ENCODE peak calls at places on chromosomes 4 and X, in five cellular contexts. D is stomach, E is HCT116, F is SK-N-SH, O is esophagus muscularis mucosa. G is an unnamed sample.

GRCh38 chr4:82753725-82754410 is 44.7 kb downstream of the SCD5 start:
- DNase-seq in D (no peak), E (no peak), F (no peak), O (no peak), G (no peak)

GRCh38 chr4:95165926-95166524 is 382.7 kb downstream of the UNC5C start:
- DNase-seq in D (no peak), E (peak; percentile 57), F (peak; percentile 59), O (no peak), G (no peak)

GRCh38 chrX:49988128-49988527 is 65.7 kb downstream of the CLCN5 start:
- DNase-seq in D (no peak), E (no peak), F (no peak), O (no peak), G (no peak)

GRCh38 chr4:40190880-40191815 is 5.7 kb upstream of the RHOH start:
- DNase-seq in D (no peak), E (no peak), F (no peak), O (no peak), G (no peak)

GRCh38 chrX:69182818-69183375 is 17.6 kb upstream of the PJA1 start:
- DNase-seq in D (no peak), E (no peak), F (no peak), O (no peak), G (no peak)

GRCh38 chr4:17690135-17690534 is 75.7 kb downstream of the MED28 start:
- DNase-seq in D (no peak), E (no peak), F (no peak), O (peak; percentile 78), G (no peak)

GRCh38 chr4:41095973-41096372 is 118.4 kb downstream of the APBB2 start:
- DNase-seq in D (no peak), E (no peak), F (no peak), O (no peak), G (no peak)

GRCh38 chr4:10460313-10461047 is 3.3 kb upstream of the ZNF518B start:
- DNase-seq in D (no peak), E (no peak), F (no peak), O (no peak), G (no peak)

GRCh38 chr4:118076958-118077766 is 42.9 kb downstream of the NDST3 start:
- DNase-seq in D (no peak), E (peak; percentile 32), F (peak; percentile 24), O (no peak), G (no peak)

GRCh38 chr4:156795727-156796126 is 175.9 kb downstream of the PDGFC start:
- DNase-seq in D (no peak), E (no peak), F (no peak), O (no peak), G (no peak)

GRCh38 chr4:97317691-97318090 is 825.6 kb downstream of the STPG2 start:
- DNase-seq in D (no peak), E (no peak), F (no peak), O (no peak), G (no peak)

GRCh38 chr4:35503435-35503834 is 740.9 kb downstream of the ARAP2 start:
- DNase-seq in D (no peak), E (no peak), F (no peak), O (no peak), G (no peak)

GRCh38 chrX:72308566-72309296 is 3.0 kb upstream of the CITED1 start:
- DNase-seq in D (peak; percentile 64), E (peak; percentile 34), F (peak; percentile 92), O (no peak), G (no peak)

GRCh38 chrX:97517763-97518162 is 634.1 kb downstream of the RPA4 start:
- DNase-seq in D (no peak), E (no peak), F (no peak), O (no peak), G (no peak)

GRCh38 chrX:136272325-136272724 is 21.1 kb upstream of the MAP7D3 start:
- DNase-seq in D (no peak), E (peak; percentile 7), F (no peak), O (no peak), G (no peak)

GRCh38 chrX:111854778-111855490 is 21.0 kb upstream of the TRPC5OS start:
- DNase-seq in D (no peak), E (peak; percentile 23), F (peak; percentile 4), O (no peak), G (no peak)

GRCh38 chr4:168724960-168725359 is 228.1 kb downstream of the PALLD start:
- DNase-seq in D (no peak), E (no peak), F (no peak), O (no peak), G (no peak)

GRCh38 chrX:123648028-123648810 is 84.6 kb downstream of the THOC2 start:
- DNase-seq in D (peak; percentile 61), E (no peak), F (no peak), O (no peak), G (no peak)

GRCh38 chr4:153448003-153448731 is 18.0 kb upstream of the TMEM131L start:
- DNase-seq in D (no peak), E (no peak), F (peak; percentile 39), O (no peak), G (no peak)

GRCh38 chr4:86338989-86339388 is 20.9 kb downstream of the MAPK10 start:
- DNase-seq in D (no peak), E (peak; percentile 13), F (no peak), O (no peak), G (no peak)

GRCh38 chr4:10342866-10343265 is 114.4 kb downstream of the ZNF518B start:
- DNase-seq in D (no peak), E (no peak), F (no peak), O (no peak), G (no peak)

GRCh38 chrX:136030357-136031225 is 45.4 kb downstream of the SLC9A6 start:
- DNase-seq in D (no peak), E (no peak), F (no peak), O (no peak), G (no peak)

GRCh38 chr4:3866813-3867129 is 100.6 kb downstream of the ADRA2C start:
- DNase-seq in D (no peak), E (no peak), F (no peak), O (no peak), G (no peak)

GRCh38 chr4:159271857-159272256 is 169.0 kb downstream of the RAPGEF2 start:
- DNase-seq in D (no peak), E (no peak), F (no peak), O (no peak), G (no peak)

GRCh38 chrX:20265726-20266681 is 705 bp downstream of the RPS6KA3 start:
- DNase-seq in D (no peak), E (no peak), F (peak; percentile 56), O (no peak), G (peak; percentile 8)

GRCh38 chr4:182955411-182955810 is 38.2 kb upstream of the DCTD start:
- DNase-seq in D (no peak), E (no peak), F (no peak), O (no peak), G (no peak)

GRCh38 chr4:119653990-119654389 is 25.4 kb upstream of the PDE5A start:
- DNase-seq in D (no peak), E (no peak), F (no peak), O (no peak), G (no peak)

DNA sequence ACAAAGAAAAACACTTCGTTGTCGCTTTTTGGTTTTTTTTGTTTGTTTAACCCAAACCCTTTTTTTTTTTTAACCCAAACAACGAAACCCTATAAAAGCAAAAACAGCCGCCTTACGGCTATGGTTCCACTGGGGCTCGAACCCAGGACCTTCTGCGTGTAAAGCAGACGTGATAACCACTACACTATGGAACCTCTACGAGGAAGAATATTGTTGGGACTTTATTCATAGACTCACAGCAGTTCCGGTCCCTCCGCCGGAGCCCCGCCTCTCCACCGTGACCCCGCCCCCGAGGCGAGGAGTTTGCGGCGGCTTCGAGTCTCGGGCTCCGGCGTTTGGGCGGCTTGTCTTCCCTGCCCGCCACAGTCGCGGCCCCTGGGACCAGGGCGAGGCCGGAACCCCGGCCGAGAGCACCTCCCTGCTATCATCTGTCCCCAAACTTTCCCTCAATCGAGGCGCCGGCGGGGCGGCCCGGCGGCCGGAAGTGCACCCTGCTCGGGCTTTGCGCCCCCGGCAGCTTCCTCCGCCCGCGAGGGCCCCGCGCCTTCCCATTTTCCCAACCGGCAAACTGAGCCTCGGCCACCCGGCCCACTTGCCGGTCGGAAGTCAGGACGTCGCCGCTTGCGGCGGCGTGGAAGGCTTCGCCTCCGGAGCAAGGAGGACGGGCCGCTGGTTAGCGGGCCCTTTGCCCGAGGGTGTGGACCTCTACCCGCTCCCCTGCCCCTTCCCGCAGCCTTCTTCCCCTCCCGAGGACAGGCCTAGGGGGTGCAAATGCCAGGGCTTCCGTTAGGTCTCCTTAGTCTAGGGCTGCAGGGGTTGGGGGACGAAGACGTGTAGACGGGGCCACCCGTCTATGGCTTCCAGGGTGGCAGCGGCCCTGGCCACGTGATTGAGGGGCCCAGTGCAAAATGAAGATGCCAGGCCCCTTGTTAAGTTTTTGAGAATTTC is 3.2 kb upstream of the RS1 start:
- DNase-seq in D (peak; percentile 74), E (peak; percentile 24), F (peak; percentile 96), O (peak; percentile 92), G (peak; percentile 67)
- TF ChIP-seq POLR2AphosphoS5 in D (peak; percentile 40), E (no peak), F (no peak), O (peak; percentile 73), G (no peak)

GRCh38 chr4:52714597-52715254 is 36.5 kb downstream of the ERVMER34-1 start:
- DNase-seq in D (no peak), E (no peak), F (no peak), O (no peak), G (no peak)
- TF ChIP-seq POLR2AphosphoS5 in D (no peak), E (no peak), F (no peak), O (no peak), G (peak; percentile 22)

GRCh38 chr4:107853444-107854325 is 29.0 kb downstream of the SGMS2 start:
- DNase-seq in D (no peak), E (peak; percentile 42), F (no peak), O (no peak), G (no peak)
- TF ChIP-seq POLR2AphosphoS5 in D (no peak), E (no peak), F (no peak), O (no peak), G (no peak)

GRCh38 chr4:163949976-163950601 is 455.6 kb downstream of the TMA16 start:
- DNase-seq in D (no peak), E (no peak), F (no peak), O (no peak), G (no peak)
- TF ChIP-seq POLR2AphosphoS5 in D (no peak), E (no peak), F (no peak), O (no peak), G (no peak)